ENCODE peak calls at places on chromosomes 6 and 20, in eight cellular contexts. One of them, this sample, is unnamed.

GRCh38 chr6:128394171-128394570 is 126.2 kb downstream of the PTPRK start:
- DNase-seq in lower lobe of right lung: no peak
- DNase-seq in GM23338: no peak
- DNase-seq in GM12865: no peak
- DNase-seq in uterus: no peak
- DNase-seq in fibroblast of mammary gland: no peak
- DNase-seq in astrocyte: peak
- DNase-seq in neural crest cell: no peak
- DNase-seq in this sample: no peak

GRCh38 chr6:147285087-147285855 is 81.1 kb downstream of the STXBP5 start:
- DNase-seq in lower lobe of right lung: no peak
- DNase-seq in GM23338: peak
- DNase-seq in GM12865: peak
- DNase-seq in uterus: no peak
- DNase-seq in fibroblast of mammary gland: peak
- DNase-seq in astrocyte: peak
- DNase-seq in neural crest cell: no peak
- DNase-seq in this sample: no peak

GRCh38 chr20:45036044-45036755 is 64.7 kb downstream of the KCNS1 start:
- DNase-seq in lower lobe of right lung: no peak
- DNase-seq in GM23338: no peak
- DNase-seq in GM12865: no peak
- DNase-seq in uterus: no peak
- DNase-seq in fibroblast of mammary gland: peak
- DNase-seq in astrocyte: peak
- DNase-seq in neural crest cell: no peak
- DNase-seq in this sample: peak

GRCh38 chr6:10511477-10511876 is 9.7 kb upstream of the GCNT2 start:
- DNase-seq in lower lobe of right lung: no peak
- DNase-seq in GM23338: no peak
- DNase-seq in GM12865: no peak
- DNase-seq in uterus: no peak
- DNase-seq in fibroblast of mammary gland: no peak
- DNase-seq in astrocyte: no peak
- DNase-seq in neural crest cell: no peak
- DNase-seq in this sample: no peak

GRCh38 chr6:79646006-79646405 is 14.9 kb downstream of the SH3BGRL2 start:
- DNase-seq in lower lobe of right lung: no peak
- DNase-seq in GM23338: peak
- DNase-seq in GM12865: peak
- DNase-seq in uterus: no peak
- DNase-seq in fibroblast of mammary gland: no peak
- DNase-seq in astrocyte: no peak
- DNase-seq in neural crest cell: no peak
- DNase-seq in this sample: peak

GRCh38 chr6:107674995-107675738 is 148.9 kb downstream of the SCML4 start:
- DNase-seq in lower lobe of right lung: peak
- DNase-seq in GM23338: peak
- DNase-seq in GM12865: peak
- DNase-seq in uterus: peak
- DNase-seq in fibroblast of mammary gland: peak
- DNase-seq in astrocyte: peak
- DNase-seq in neural crest cell: peak
- DNase-seq in this sample: peak

GRCh38 chr6:114762145-114762544 is 419.3 kb upstream of the HS3ST5 start:
- DNase-seq in lower lobe of right lung: no peak
- DNase-seq in GM23338: no peak
- DNase-seq in GM12865: no peak
- DNase-seq in uterus: no peak
- DNase-seq in fibroblast of mammary gland: no peak
- DNase-seq in astrocyte: no peak
- DNase-seq in neural crest cell: no peak
- DNase-seq in this sample: no peak

GRCh38 chr6:168277274-168277669 is 42.3 kb downstream of the DACT2 start:
- DNase-seq in lower lobe of right lung: no peak
- DNase-seq in GM23338: no peak
- DNase-seq in GM12865: no peak
- DNase-seq in uterus: no peak
- DNase-seq in fibroblast of mammary gland: no peak
- DNase-seq in astrocyte: no peak
- DNase-seq in neural crest cell: no peak
- DNase-seq in this sample: no peak

GRCh38 chr6:36659271-36659670 is 19.2 kb upstream of the CDKN1A start:
- DNase-seq in lower lobe of right lung: no peak
- DNase-seq in GM23338: no peak
- DNase-seq in GM12865: no peak
- DNase-seq in uterus: peak
- DNase-seq in fibroblast of mammary gland: peak
- DNase-seq in astrocyte: peak
- DNase-seq in neural crest cell: no peak
- DNase-seq in this sample: no peak

DNA sequence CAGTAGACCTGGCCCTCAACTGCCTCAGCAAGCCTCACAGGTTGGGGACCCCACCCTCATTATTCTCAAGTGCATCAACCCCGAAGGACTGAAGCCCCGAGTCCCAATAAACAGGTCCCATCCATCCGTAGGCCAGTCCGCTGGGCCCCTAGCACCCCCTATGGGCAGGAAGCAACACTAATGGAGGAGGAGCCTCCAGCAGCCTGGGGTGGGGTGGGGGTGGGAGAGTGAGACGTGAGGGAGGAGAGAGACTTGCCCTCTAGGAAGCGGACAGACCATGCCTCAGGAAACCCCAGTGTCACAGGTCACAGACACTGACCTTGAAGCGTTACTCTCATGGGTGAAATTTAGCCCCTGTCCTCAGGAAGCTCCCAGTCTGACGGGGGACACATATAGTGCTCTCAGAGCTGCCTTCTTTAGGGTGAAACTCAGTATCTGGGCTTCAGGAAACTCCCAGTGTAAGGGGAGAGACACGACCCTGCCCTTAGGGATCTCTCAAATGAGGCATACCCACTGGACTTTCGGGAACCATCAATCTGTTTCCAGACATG is 125.9 kb downstream of the MRPL14 start:
- DNase-seq in lower lobe of right lung: peak
- DNase-seq in GM23338: peak
- DNase-seq in GM12865: peak
- DNase-seq in uterus: no peak
- DNase-seq in fibroblast of mammary gland: no peak
- DNase-seq in astrocyte: no peak
- DNase-seq in neural crest cell: no peak
- DNase-seq in this sample: peak
- TF ChIP-seq CTCF in lower lobe of right lung: peak
- TF ChIP-seq CTCF in GM23338: peak
- TF ChIP-seq CTCF in GM12865: peak
- TF ChIP-seq CTCF in uterus: no peak
- TF ChIP-seq CTCF in fibroblast of mammary gland: peak
- TF ChIP-seq CTCF in astrocyte: peak
- TF ChIP-seq CTCF in neural crest cell: peak
- TF ChIP-seq CTCF in this sample: peak

GRCh38 chr6:166749666-166750065 is 122.6 kb upstream of the RPS6KA2 start:
- DNase-seq in lower lobe of right lung: no peak
- DNase-seq in GM23338: no peak
- DNase-seq in GM12865: no peak
- DNase-seq in uterus: no peak
- DNase-seq in fibroblast of mammary gland: no peak
- DNase-seq in astrocyte: no peak
- DNase-seq in neural crest cell: no peak
- DNase-seq in this sample: no peak

GRCh38 chr6:166750125-166750793 is 123.2 kb upstream of the RPS6KA2 start:
- DNase-seq in lower lobe of right lung: no peak
- DNase-seq in GM23338: no peak
- DNase-seq in GM12865: no peak
- DNase-seq in uterus: no peak
- DNase-seq in fibroblast of mammary gland: peak
- DNase-seq in astrocyte: no peak
- DNase-seq in neural crest cell: no peak
- DNase-seq in this sample: no peak

GRCh38 chr6:166745801-166746668 is 119.0 kb upstream of the RPS6KA2 start:
- DNase-seq in lower lobe of right lung: no peak
- DNase-seq in GM23338: no peak
- DNase-seq in GM12865: no peak
- DNase-seq in uterus: no peak
- DNase-seq in fibroblast of mammary gland: no peak
- DNase-seq in astrocyte: no peak
- DNase-seq in neural crest cell: no peak
- DNase-seq in this sample: no peak

GRCh38 chr6:166751051-166751595 is 124.1 kb upstream of the RPS6KA2 start:
- DNase-seq in lower lobe of right lung: no peak
- DNase-seq in GM23338: peak
- DNase-seq in GM12865: peak
- DNase-seq in uterus: no peak
- DNase-seq in fibroblast of mammary gland: no peak
- DNase-seq in astrocyte: no peak
- DNase-seq in neural crest cell: no peak
- DNase-seq in this sample: peak

GRCh38 chr6:166747644-166748595 is 120.9 kb upstream of the RPS6KA2 start:
- DNase-seq in lower lobe of right lung: no peak
- DNase-seq in GM23338: peak
- DNase-seq in GM12865: no peak
- DNase-seq in uterus: no peak
- DNase-seq in fibroblast of mammary gland: no peak
- DNase-seq in astrocyte: no peak
- DNase-seq in neural crest cell: no peak
- DNase-seq in this sample: no peak
- TF ChIP-seq CTCF in lower lobe of right lung: no peak
- TF ChIP-seq CTCF in GM23338: no peak
- TF ChIP-seq CTCF in GM12865: no peak
- TF ChIP-seq CTCF in uterus: no peak
- TF ChIP-seq CTCF in fibroblast of mammary gland: no peak
- TF ChIP-seq CTCF in astrocyte: no peak
- TF ChIP-seq CTCF in neural crest cell: no peak
- TF ChIP-seq CTCF in this sample: no peak

GRCh38 chr6:97654674-97655073 is 371.7 kb upstream of the MMS22L start:
- DNase-seq in lower lobe of right lung: no peak
- DNase-seq in GM23338: peak
- DNase-seq in GM12865: no peak
- DNase-seq in uterus: no peak
- DNase-seq in fibroblast of mammary gland: no peak
- DNase-seq in astrocyte: no peak
- DNase-seq in neural crest cell: no peak
- DNase-seq in this sample: no peak
- TF ChIP-seq CTCF in lower lobe of right lung: no peak
- TF ChIP-seq CTCF in GM23338: no peak
- TF ChIP-seq CTCF in GM12865: no peak
- TF ChIP-seq CTCF in uterus: no peak
- TF ChIP-seq CTCF in fibroblast of mammary gland: no peak
- TF ChIP-seq CTCF in astrocyte: no peak
- TF ChIP-seq CTCF in neural crest cell: no peak
- TF ChIP-seq CTCF in this sample: no peak

GRCh38 chr20:22815584-22815983 is 219.5 kb upstream of the SSTR4 start:
- DNase-seq in lower lobe of right lung: no peak
- DNase-seq in GM23338: peak
- DNase-seq in GM12865: no peak
- DNase-seq in uterus: no peak
- DNase-seq in fibroblast of mammary gland: no peak
- DNase-seq in astrocyte: no peak
- DNase-seq in neural crest cell: no peak
- DNase-seq in this sample: no peak
- TF ChIP-seq CTCF in lower lobe of right lung: peak
- TF ChIP-seq CTCF in GM23338: peak
- TF ChIP-seq CTCF in GM12865: no peak
- TF ChIP-seq CTCF in uterus: no peak
- TF ChIP-seq CTCF in fibroblast of mammary gland: no peak
- TF ChIP-seq CTCF in astrocyte: no peak
- TF ChIP-seq CTCF in neural crest cell: no peak
- TF ChIP-seq CTCF in this sample: no peak

DNA sequence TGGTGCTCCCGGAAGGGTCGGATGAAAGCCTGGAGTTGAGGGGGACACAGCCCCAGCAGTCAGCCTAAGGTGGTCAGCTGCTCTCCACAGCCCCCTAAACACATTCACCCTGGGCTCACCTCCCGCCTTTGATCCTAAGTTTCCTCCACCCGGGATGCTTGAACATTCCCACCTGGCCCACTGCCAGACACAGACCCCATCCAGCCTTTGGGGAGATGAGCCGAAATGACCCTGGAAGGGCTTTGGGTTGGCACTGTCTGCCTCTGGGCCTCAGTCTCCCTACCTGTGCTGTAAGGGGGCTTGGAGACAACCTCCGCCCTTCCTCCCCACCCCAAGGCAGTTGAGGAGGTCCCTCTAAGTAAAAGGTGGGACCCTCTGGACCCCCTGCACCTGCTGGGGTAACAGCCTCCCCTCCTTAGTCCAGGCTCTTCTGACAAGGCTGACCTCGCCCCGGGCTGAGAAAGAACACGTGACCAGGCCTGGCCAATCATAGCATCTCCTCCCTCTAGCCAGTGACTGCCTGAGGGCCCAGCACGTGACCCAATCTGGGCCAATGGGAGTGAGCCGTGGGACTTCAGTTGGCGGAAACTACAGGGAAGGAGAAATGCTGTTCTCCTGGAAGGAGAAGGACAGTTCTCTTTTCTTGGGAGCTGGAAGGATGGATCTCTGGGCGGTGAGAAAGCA is 16.9 kb upstream of the UBE2V1 start:
- DNase-seq in lower lobe of right lung: no peak
- DNase-seq in GM23338: no peak
- DNase-seq in GM12865: no peak
- DNase-seq in uterus: no peak
- DNase-seq in fibroblast of mammary gland: no peak
- DNase-seq in astrocyte: no peak
- DNase-seq in neural crest cell: no peak
- DNase-seq in this sample: no peak
- TF ChIP-seq CTCF in lower lobe of right lung: no peak
- TF ChIP-seq CTCF in GM23338: no peak
- TF ChIP-seq CTCF in GM12865: no peak
- TF ChIP-seq CTCF in uterus: no peak
- TF ChIP-seq CTCF in fibroblast of mammary gland: no peak
- TF ChIP-seq CTCF in astrocyte: no peak
- TF ChIP-seq CTCF in neural crest cell: no peak
- TF ChIP-seq CTCF in this sample: no peak

DNA sequence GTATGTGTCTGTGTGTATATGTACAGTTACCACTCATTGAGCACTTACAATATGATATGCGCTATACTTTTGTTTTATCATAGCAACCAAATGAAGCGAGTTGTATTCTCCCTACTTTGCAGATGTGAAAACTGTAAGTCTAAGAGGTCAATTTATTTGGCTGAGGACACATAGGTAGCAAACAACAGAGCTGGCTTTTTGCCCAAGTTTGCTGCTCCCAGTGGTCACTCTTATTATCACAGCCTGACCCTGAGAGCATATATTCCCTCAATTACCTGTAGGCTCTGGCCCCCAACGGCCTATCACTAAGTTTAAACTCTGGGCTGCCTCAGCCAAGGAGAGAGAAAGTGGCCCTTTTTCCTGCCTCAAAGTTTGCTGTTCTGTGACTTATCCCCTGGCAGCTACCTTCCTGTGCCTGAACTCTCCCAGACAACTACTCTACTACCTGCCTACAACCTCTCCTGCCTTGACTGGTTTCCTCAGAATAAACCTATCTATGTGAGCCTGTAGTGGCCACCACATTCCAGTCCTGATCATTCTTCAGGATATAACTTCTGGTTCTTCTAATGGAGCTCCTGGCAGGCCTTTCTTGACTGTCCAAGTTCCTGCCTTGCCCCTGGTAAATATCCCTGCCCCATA is 221.8 kb downstream of the FRK start:
- DNase-seq in lower lobe of right lung: no peak
- DNase-seq in GM23338: peak
- DNase-seq in GM12865: peak
- DNase-seq in uterus: no peak
- DNase-seq in fibroblast of mammary gland: peak
- DNase-seq in astrocyte: peak
- DNase-seq in neural crest cell: no peak
- DNase-seq in this sample: peak
- TF ChIP-seq CTCF in lower lobe of right lung: no peak
- TF ChIP-seq CTCF in GM23338: peak
- TF ChIP-seq CTCF in GM12865: peak
- TF ChIP-seq CTCF in uterus: no peak
- TF ChIP-seq CTCF in fibroblast of mammary gland: peak
- TF ChIP-seq CTCF in astrocyte: peak
- TF ChIP-seq CTCF in neural crest cell: peak
- TF ChIP-seq CTCF in this sample: peak